ENCODE peak calls at places on chromosomes 2 and 18, in four cellular contexts. One of them, this sample, is unnamed.

GRCh38 chr2:239773377-239774141 is 251.6 kb downstream of the NDUFA10 start:
- DNase-seq in T-helper 9 cell: no peak
- DNase-seq in H54: no peak
- DNase-seq in WERI-Rb-1: no peak
- DNase-seq in this sample: peak

GRCh38 chr2:10382313-10383061 is 65.6 kb downstream of the ODC1 start:
- DNase-seq in T-helper 9 cell: peak
- DNase-seq in WERI-Rb-1: no peak
- DNase-seq in H54: no peak
- DNase-seq in this sample: no peak

GRCh38 chr2:42105330-42106256 is 57.8 kb downstream of the PKDCC start:
- DNase-seq in H54: no peak
- DNase-seq in WERI-Rb-1: no peak
- DNase-seq in T-helper 9 cell: peak
- DNase-seq in this sample: no peak

GRCh38 chr18:46386788-46387187 is 270.2 kb downstream of the LOXHD1 start:
- DNase-seq in WERI-Rb-1: no peak
- DNase-seq in H54: no peak
- DNase-seq in T-helper 9 cell: no peak
- DNase-seq in this sample: no peak

GRCh38 chr2:139160838-139161237 is 380.6 kb upstream of the NXPH2 start:
- DNase-seq in H54: no peak
- DNase-seq in WERI-Rb-1: peak
- DNase-seq in T-helper 9 cell: no peak
- DNase-seq in this sample: no peak

GRCh38 chr2:42153944-42154593 is 15.1 kb upstream of the EML4 start:
- DNase-seq in T-helper 9 cell: no peak
- DNase-seq in H54: no peak
- DNase-seq in WERI-Rb-1: no peak
- DNase-seq in this sample: no peak

GRCh38 chr2:240149943-240150784 is 9.7 kb upstream of the OTOS start:
- DNase-seq in H54: peak
- DNase-seq in T-helper 9 cell: peak
- DNase-seq in WERI-Rb-1: peak
- DNase-seq in this sample: no peak

GRCh38 chr2:62467475-62468321 is 38.3 kb downstream of the TMEM17 start:
- DNase-seq in T-helper 9 cell: no peak
- DNase-seq in H54: no peak
- DNase-seq in WERI-Rb-1: no peak
- DNase-seq in this sample: peak

GRCh38 chr2:190069936-190070696 is 7.6 kb upstream of the MSTN start:
- DNase-seq in WERI-Rb-1: peak
- DNase-seq in H54: no peak
- DNase-seq in T-helper 9 cell: no peak
- DNase-seq in this sample: no peak